ENCODE peak calls at places on chromosomes 5 and 9, in eight cellular contexts. S is iris pigment epithelial cell; R is Right ventricle myocardium superior; O is heart right ventricle; F is NCI-H1436; Z is lower leg skin; G is HT1080; X is naive thymus-derived CD8-positive, alpha-beta T cell. J is an unnamed sample.
A peak's percentile ranks its signal among the peaks of the same experiment; 100 is the strongest.

GRCh38 chr5:116964438-116964837 is 389.8 kb upstream of the SEMA6A start:
- DNase-seq in F (no peak), R (no peak), S (no peak), O (no peak), G (no peak), X (no peak), Z (no peak), J (no peak)

GRCh38 chr9:18821794-18822193 is 211.2 kb downstream of the SAXO1 start:
- DNase-seq in S (peak; percentile 65), G (peak; percentile 36), Z (no peak), O (no peak), R (no peak), X (no peak), F (no peak), J (peak; percentile 36)

GRCh38 chr5:135587849-135588248 is 9.1 kb upstream of the CXCL14 start:
- DNase-seq in S (no peak), F (no peak), X (no peak), Z (no peak), O (no peak), R (no peak), G (no peak), J (no peak)

GRCh38 chr9:27247756-27248155 is 49.2 kb downstream of the EQTN start:
- DNase-seq in R (no peak), G (peak; percentile 66), S (peak; percentile 74), X (no peak), Z (peak; percentile 23), F (peak; percentile 40), O (no peak), J (peak; percentile 70)

GRCh38 chr9:74521009-74521408 is 23.9 kb downstream of the RORB start:
- DNase-seq in X (no peak), R (no peak), F (no peak), G (no peak), O (no peak), Z (no peak), S (peak; percentile 19), J (no peak)

GRCh38 chr9:69193685-69194032 is 19.6 kb downstream of the TJP2 start:
- DNase-seq in Z (no peak), X (no peak), O (peak; percentile 41), G (no peak), R (no peak), F (no peak), S (no peak), J (no peak)

GRCh38 chr5:34483442-34484033 is 172.6 kb upstream of the RAI14 start:
- DNase-seq in X (no peak), S (no peak), O (no peak), G (peak; percentile 22), R (no peak), Z (no peak), F (no peak), J (no peak)

GRCh38 chr9:135098400-135099105 is 11.1 kb downstream of the OLFM1 start:
- DNase-seq in X (no peak), G (peak; percentile 10), F (no peak), S (peak; percentile 11), O (no peak), R (no peak), Z (no peak), J (peak; percentile 18)

GRCh38 chr9:17476401-17476800 is 102.5 kb upstream of the SH3GL2 start:
- DNase-seq in G (no peak), X (no peak), S (no peak), F (no peak), Z (no peak), R (no peak), O (no peak), J (no peak)

GRCh38 chr5:157708866-157709265 is 22.4 kb upstream of the THG1L start:
- DNase-seq in R (no peak), S (peak; percentile 70), O (no peak), F (no peak), G (no peak), X (no peak), Z (no peak), J (no peak)

GRCh38 chr9:81529556-81530193 is 159.7 kb downstream of the TLE1 start:
- DNase-seq in Z (peak; percentile 75), F (no peak), O (peak; percentile 12), X (no peak), R (no peak), G (peak; percentile 65), S (peak; percentile 74), J (peak; percentile 79)

GRCh38 chr5:180804129-180804601 is 1.6 kb upstream of the MGAT1 start:
- DNase-seq in F (no peak), S (no peak), Z (no peak), X (no peak), R (no peak), O (no peak), G (no peak), J (no peak)

GRCh38 chr5:149775785-149776184 is 45.7 kb downstream of the PPARGC1B start:
- DNase-seq in X (no peak), O (no peak), F (no peak), S (no peak), G (no peak), Z (no peak), R (no peak), J (no peak)

GRCh38 chr9:112852741-112853505 is 37.8 kb downstream of the SLC46A2 start:
- DNase-seq in G (no peak), S (no peak), Z (no peak), X (no peak), O (no peak), R (no peak), F (no peak), J (no peak)

GRCh38 chr5:61322738-61323429 is 9.2 kb upstream of the ZSWIM6 start:
- DNase-seq in Z (no peak), X (no peak), F (no peak), G (peak; percentile 93), S (no peak), O (no peak), R (no peak), J (peak; percentile 45)

GRCh38 chr9:122897969-122898368 is 7.2 kb downstream of the RC3H2 start:
- DNase-seq in Z (no peak), X (no peak), O (no peak), G (no peak), S (peak; percentile 56), F (no peak), R (no peak), J (no peak)

GRCh38 chr5:68172314-68172713 is 43.2 kb upstream of the PIK3R1 start:
- DNase-seq in G (no peak), O (no peak), X (no peak), Z (no peak), S (no peak), R (peak; percentile 55), F (no peak), J (no peak)

GRCh38 chr5:37029436-37029835 is 152.9 kb downstream of the NIPBL start:
- DNase-seq in F (no peak), Z (no peak), G (no peak), X (no peak), R (no peak), O (no peak), S (peak; percentile 20), J (no peak)

J was measured in A172.